ENCODE peak calls at places on chromosomes 5 and 9, in seven cellular contexts. Z, K, A, J, E, O and P are unnamed samples.

GRCh38 chr9:16526380-16526779 is 344.1 kb downstream of the BNC2 start:
- DNase-seq in Z (no peak), K (peak), A (no peak), J (no peak), E (peak), O (no peak), P (no peak)

GRCh38 chr9:86183225-86183808 is 76.1 kb downstream of the C9orf153 start:
- DNase-seq in Z (no peak), K (no peak), A (no peak), J (no peak), E (peak), O (no peak), P (no peak)

GRCh38 chr9:125375820-125376219 is 114.2 kb downstream of the GAPVD1 start:
- DNase-seq in Z (no peak), K (no peak), A (no peak), J (no peak), E (no peak), O (no peak), P (no peak)

GRCh38 chr9:135213566-135213965 is 126.1 kb downstream of the OLFM1 start:
- DNase-seq in Z (no peak), K (no peak), A (no peak), J (no peak), E (no peak), O (no peak), P (no peak)

GRCh38 chr9:30967484-30967883 is 1417.0 kb upstream of the ACO1 start:
- DNase-seq in Z (no peak), K (no peak), A (no peak), J (no peak), E (no peak), O (no peak), P (no peak)

GRCh38 chr5:94830520-94830919 is 212.1 kb downstream of the SLF1 start:
- DNase-seq in Z (no peak), K (no peak), A (no peak), J (no peak), E (peak), O (no peak), P (no peak)

GRCh38 chr9:136799854-136800657 is 3.9 kb downstream of the CCDC183 start:
- DNase-seq in Z (peak), K (peak), A (no peak), J (peak), E (peak), O (no peak), P (no peak)

GRCh38 chr5:178470693-178471025 is 119.5 kb downstream of the COL23A1 start:
- DNase-seq in Z (no peak), K (no peak), A (no peak), J (no peak), E (no peak), O (no peak), P (no peak)

GRCh38 chr9:73437758-73438157 is 286.1 kb downstream of the ANXA1 start:
- DNase-seq in Z (no peak), K (no peak), A (no peak), J (no peak), E (peak), O (no peak), P (no peak)

GRCh38 chr5:74237746-74238145 is 402.8 kb downstream of the ENC1 start:
- DNase-seq in Z (peak), K (no peak), A (no peak), J (no peak), E (no peak), O (no peak), P (no peak)

GRCh38 chr5:133565993-133566392 is 46.3 kb downstream of the FSTL4 start:
- DNase-seq in Z (no peak), K (peak), A (no peak), J (no peak), E (peak), O (no peak), P (no peak)

GRCh38 chr5:177008716-177009115 is 2.1 kb upstream of the UIMC1 start:
- DNase-seq in Z (no peak), K (no peak), A (no peak), J (no peak), E (no peak), O (no peak), P (no peak)

GRCh38 chr9:135939351-135940265 is 21.6 kb downstream of the UBAC1 start:
- DNase-seq in Z (no peak), K (no peak), A (no peak), J (no peak), E (no peak), O (no peak), P (no peak)

GRCh38 chr5:127101533-127101932 is 28.2 kb upstream of the C5orf63 start:
- DNase-seq in Z (no peak), K (no peak), A (no peak), J (no peak), E (no peak), O (no peak), P (no peak)

GRCh38 chr5:78972654-78973428 is 12.3 kb downstream of the ARSB start:
- DNase-seq in Z (peak), K (peak), A (peak), J (no peak), E (peak), O (peak), P (peak)

GRCh38 chr5:91328743-91329142 is 54.4 kb downstream of the ARRDC3 start:
- DNase-seq in Z (no peak), K (peak), A (peak), J (no peak), E (no peak), O (no peak), P (no peak)

GRCh38 chr9:136199391-136200288 is 5.3 kb downstream of the LHX3 start:
- DNase-seq in Z (no peak), K (no peak), A (no peak), J (no peak), E (no peak), O (no peak), P (no peak)

GRCh38 chr9:79577969-79578723 is 6.4 kb downstream of the TLE4 start:
- DNase-seq in Z (no peak), K (peak), A (no peak), J (no peak), E (peak), O (no peak), P (no peak)
- H3K4me3 ChIP-seq in Z (no peak), K (no peak), A (no peak), J (no peak), E (peak), O (no peak), P (peak)

GRCh38 chr5:171309526-171310333 is 682 bp downstream of the TLX3 start:
- DNase-seq in Z (peak), K (no peak), A (no peak), J (no peak), E (no peak), O (no peak), P (no peak)

GRCh38 chr5:171310334-171310815 is 1.3 kb downstream of the TLX3 start:
- DNase-seq in Z (no peak), K (no peak), A (no peak), J (no peak), E (no peak), O (no peak), P (no peak)

GRCh38 chr5:171308453-171309275 is at the start of gene TLX3:
- DNase-seq in Z (no peak), K (peak), A (no peak), J (no peak), E (peak), O (no peak), P (peak)

GRCh38 chr5:171307843-171308452 is 1.1 kb upstream of the TLX3 start:
- DNase-seq in Z (no peak), K (no peak), A (no peak), J (no peak), E (no peak), O (no peak), P (no peak)

DNA sequence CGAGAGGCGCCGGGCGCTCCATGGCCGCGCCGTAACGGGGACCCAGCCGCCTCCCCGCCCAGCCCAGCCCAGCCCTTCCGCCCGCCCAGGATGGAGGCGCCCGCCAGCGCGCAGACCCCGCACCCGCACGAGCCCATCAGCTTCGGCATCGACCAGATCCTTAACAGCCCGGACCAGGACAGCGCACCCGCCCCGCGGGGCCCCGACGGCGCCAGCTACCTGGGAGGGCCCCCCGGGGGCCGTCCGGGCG is 153 bp downstream of the TLX3 start:
- DNase-seq in Z (no peak), K (no peak), A (no peak), J (no peak), E (no peak), O (no peak), P (no peak)
- H3K4me3 ChIP-seq in Z (no peak), K (no peak), A (no peak), J (no peak), E (no peak), O (no peak), P (no peak)

GRCh38 chr5:29845206-29845605 is 1348.3 kb upstream of the CDH6 start:
- DNase-seq in Z (no peak), K (no peak), A (no peak), J (no peak), E (no peak), O (no peak), P (no peak)
- H3K4me3 ChIP-seq in Z (no peak), K (no peak), A (no peak), J (no peak), E (no peak), O (no peak), P (no peak)

DNA sequence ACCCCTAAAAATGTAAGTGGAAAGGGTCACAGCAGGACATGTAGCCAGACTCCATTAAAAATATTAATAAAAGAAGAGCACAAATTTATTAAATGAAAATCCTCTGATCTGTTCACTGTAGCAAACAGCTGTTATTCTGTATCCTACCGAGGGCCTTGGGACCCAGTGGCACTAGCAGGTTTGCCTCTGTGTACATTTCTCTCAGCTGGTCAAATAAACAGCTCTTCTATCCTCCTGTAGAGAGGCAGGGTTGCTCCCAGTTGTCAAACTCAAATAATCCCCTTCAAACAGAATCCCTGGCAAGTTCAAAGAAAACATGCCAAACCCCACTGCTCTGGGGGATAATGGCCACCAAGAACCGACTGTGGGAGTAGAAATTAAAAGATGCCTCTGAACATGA is 1262.0 kb upstream of the DMAC1 start:
- DNase-seq in Z (no peak), K (no peak), A (no peak), J (no peak), E (no peak), O (no peak), P (no peak)
- H3K4me3 ChIP-seq in Z (no peak), K (no peak), A (no peak), J (no peak), E (no peak), O (no peak), P (no peak)

GRCh38 chr9:95313010-95313498 is 4.5 kb downstream of the FANCC start:
- DNase-seq in Z (peak), K (peak), A (no peak), J (no peak), E (peak), O (no peak), P (no peak)
- H3K4me3 ChIP-seq in Z (peak), K (peak), A (peak), J (no peak), E (peak), O (peak), P (peak)

GRCh38 chr5:170388818-170389217 is 349 bp downstream of the KCNMB1 start:
- DNase-seq in Z (no peak), K (no peak), A (no peak), J (no peak), E (no peak), O (no peak), P (no peak)

GRCh38 chr5:170387775-170388174 is 1.4 kb downstream of the KCNMB1 start:
- DNase-seq in Z (no peak), K (no peak), A (no peak), J (no peak), E (no peak), O (no peak), P (no peak)

GRCh38 chr5:170389250-170389902 is at the start of gene KCNMB1:
- DNase-seq in Z (no peak), K (no peak), A (no peak), J (no peak), E (no peak), O (no peak), P (no peak)

GRCh38 chr5:170386743-170387142 is 2.4 kb downstream of the KCNMB1 start:
- DNase-seq in Z (no peak), K (no peak), A (no peak), J (no peak), E (no peak), O (no peak), P (no peak)

GRCh38 chr5:170388240-170388639 is 927 bp downstream of the KCNMB1 start:
- DNase-seq in Z (no peak), K (no peak), A (no peak), J (no peak), E (no peak), O (no peak), P (no peak)
- H3K4me3 ChIP-seq in Z (no peak), K (no peak), A (no peak), J (no peak), E (no peak), O (no peak), P (no peak)

DNA sequence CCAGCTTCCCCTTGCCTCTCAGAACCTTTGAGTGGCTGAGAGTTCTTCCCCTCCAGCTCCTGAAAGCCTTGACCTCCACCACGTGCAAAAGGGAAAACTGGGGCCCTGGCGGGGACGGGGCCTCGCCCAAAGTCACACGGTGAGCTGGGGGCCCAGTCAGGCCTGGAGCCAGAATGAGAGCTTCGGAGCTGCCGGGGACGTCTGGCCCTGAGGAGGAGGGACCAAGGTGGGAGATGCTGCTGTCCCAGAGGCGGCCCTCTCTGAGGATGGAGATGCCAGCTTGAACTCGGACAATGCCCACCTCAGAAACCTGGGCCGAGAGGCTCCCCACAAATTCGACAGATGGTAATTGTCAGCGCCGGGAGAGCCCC is 652 bp downstream of the AK8 start:
- DNase-seq in Z (no peak), K (no peak), A (no peak), J (no peak), E (no peak), O (no peak), P (no peak)
- H3K4me3 ChIP-seq in Z (peak), K (peak), A (peak), J (peak), E (peak), O (peak), P (peak)

DNA sequence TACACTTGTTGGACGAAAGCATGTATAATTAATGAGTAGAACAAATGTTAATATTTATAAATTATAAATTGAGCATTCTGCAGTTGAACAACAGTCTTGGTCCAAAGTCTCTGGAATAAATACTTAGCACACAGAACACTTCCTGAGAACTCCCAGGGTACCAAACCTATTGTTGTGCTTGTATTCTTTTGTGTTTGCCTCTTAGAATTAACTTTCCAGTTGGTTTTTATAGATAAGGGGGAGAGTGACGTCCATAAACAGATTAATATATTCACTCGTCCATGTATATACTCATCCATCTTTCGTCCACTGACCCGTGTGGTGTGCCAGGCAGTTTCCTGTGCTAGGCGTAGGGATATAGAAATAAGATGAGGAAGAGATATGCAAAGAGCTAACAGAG is 62.3 kb upstream of the TGFBR1 start:
- DNase-seq in Z (no peak), K (no peak), A (no peak), J (no peak), E (no peak), O (no peak), P (no peak)
- H3K4me3 ChIP-seq in Z (no peak), K (no peak), A (no peak), J (no peak), E (no peak), O (no peak), P (no peak)

GRCh38 chr9:23824241-23825142 is 1.5 kb downstream of the ELAVL2 start:
- DNase-seq in Z (no peak), K (no peak), A (no peak), J (no peak), E (peak), O (no peak), P (no peak)
- H3K4me3 ChIP-seq in Z (no peak), K (no peak), A (no peak), J (no peak), E (peak), O (peak), P (no peak)

DNA sequence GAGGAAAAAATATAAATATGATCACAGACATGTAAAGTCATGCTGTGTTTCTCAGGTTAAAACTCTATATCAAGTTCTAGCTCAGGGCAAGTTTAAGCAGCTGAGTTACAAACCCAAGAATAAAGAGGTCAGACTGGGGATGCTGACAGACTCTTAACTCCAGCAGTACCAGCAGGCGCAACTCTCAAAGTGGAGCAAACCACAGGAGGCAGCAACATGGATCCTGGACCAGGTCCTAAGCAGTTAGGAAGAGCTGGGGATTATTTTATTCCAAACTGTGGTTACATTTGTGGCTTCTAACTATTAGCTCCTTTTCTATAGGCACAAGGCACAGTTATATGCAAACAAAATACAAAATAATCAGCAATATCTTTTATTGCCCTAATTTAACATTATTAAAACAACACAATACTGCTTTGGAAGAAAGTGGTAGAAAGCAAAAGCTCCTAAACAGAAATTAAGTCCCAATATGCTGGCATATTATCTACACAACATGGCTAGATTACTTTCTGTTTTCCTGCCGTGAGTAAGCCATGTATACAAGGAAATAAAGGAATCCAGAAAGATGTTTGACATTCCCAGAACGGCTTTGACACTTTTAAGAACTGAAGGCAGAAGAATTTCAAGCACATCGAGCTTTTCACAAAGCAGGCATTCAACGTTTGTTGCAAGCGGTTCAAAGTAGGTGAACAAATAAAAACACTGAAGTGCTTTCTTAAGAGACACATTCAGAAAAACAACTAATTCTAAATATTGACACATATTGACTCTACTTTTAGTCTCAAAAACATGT is 378.8 kb upstream of the ZNF608 start:
- DNase-seq in Z (no peak), K (peak), A (no peak), J (no peak), E (no peak), O (no peak), P (no peak)
- H3K4me3 ChIP-seq in Z (no peak), K (no peak), A (no peak), J (no peak), E (no peak), O (no peak), P (no peak)